ENCODE peak calls at places on chromosomes 13 and 19, in seven cellular contexts. One of them, this sample, is unnamed.

GRCh38 chr13:97224544-97225324 is 2.6 kb downstream of the MBNL2 start:
- DNase-seq in amygdala: no peak
- DNase-seq in NCI-H1092 treated with DMSO at 0.1 percent for 48 hours: peak
- DNase-seq in neuronal stem cell: no peak
- DNase-seq in myocyte: no peak
- DNase-seq in HEK293T: peak
- DNase-seq in progenitor cell of endocrine pancreas: no peak
- DNase-seq in this sample: peak

GRCh38 chr19:48617146-48617937 is 1.6 kb downstream of the RPL18 start:
- DNase-seq in amygdala: no peak
- DNase-seq in NCI-H1092 treated with DMSO at 0.1 percent for 48 hours: no peak
- DNase-seq in neuronal stem cell: no peak
- DNase-seq in myocyte: peak
- DNase-seq in HEK293T: no peak
- DNase-seq in progenitor cell of endocrine pancreas: no peak
- DNase-seq in this sample: no peak

GRCh38 chr13:21668665-21669599 is 1.9 kb upstream of the FGF9 start:
- DNase-seq in amygdala: no peak
- DNase-seq in NCI-H1092 treated with DMSO at 0.1 percent for 48 hours: peak
- DNase-seq in neuronal stem cell: peak
- DNase-seq in myocyte: peak
- DNase-seq in HEK293T: peak
- DNase-seq in progenitor cell of endocrine pancreas: peak
- DNase-seq in this sample: peak

GRCh38 chr19:15297416-15298224 is 34.7 kb downstream of the BRD4 start:
- DNase-seq in amygdala: no peak
- DNase-seq in NCI-H1092 treated with DMSO at 0.1 percent for 48 hours: peak
- DNase-seq in neuronal stem cell: no peak
- DNase-seq in myocyte: peak
- DNase-seq in HEK293T: no peak
- DNase-seq in progenitor cell of endocrine pancreas: no peak
- DNase-seq in this sample: no peak

GRCh38 chr13:50936681-50937080 is 27.1 kb downstream of the RNASEH2B start:
- DNase-seq in amygdala: no peak
- DNase-seq in NCI-H1092 treated with DMSO at 0.1 percent for 48 hours: no peak
- DNase-seq in neuronal stem cell: no peak
- DNase-seq in myocyte: no peak
- DNase-seq in HEK293T: no peak
- DNase-seq in progenitor cell of endocrine pancreas: no peak
- DNase-seq in this sample: no peak

GRCh38 chr19:56377105-56377924 is 16.0 kb downstream of the ZNF582 start:
- DNase-seq in amygdala: no peak
- DNase-seq in NCI-H1092 treated with DMSO at 0.1 percent for 48 hours: no peak
- DNase-seq in neuronal stem cell: no peak
- DNase-seq in myocyte: no peak
- DNase-seq in HEK293T: no peak
- DNase-seq in progenitor cell of endocrine pancreas: no peak
- DNase-seq in this sample: no peak

GRCh38 chr13:98529171-98529570 is 47.7 kb downstream of the STK24 start:
- DNase-seq in amygdala: no peak
- DNase-seq in NCI-H1092 treated with DMSO at 0.1 percent for 48 hours: no peak
- DNase-seq in neuronal stem cell: no peak
- DNase-seq in myocyte: no peak
- DNase-seq in HEK293T: no peak
- DNase-seq in progenitor cell of endocrine pancreas: no peak
- DNase-seq in this sample: no peak

GRCh38 chr19:2199215-2199614 is 35.5 kb downstream of the DOT1L start:
- DNase-seq in amygdala: no peak
- DNase-seq in NCI-H1092 treated with DMSO at 0.1 percent for 48 hours: no peak
- DNase-seq in neuronal stem cell: peak
- DNase-seq in myocyte: no peak
- DNase-seq in HEK293T: peak
- DNase-seq in progenitor cell of endocrine pancreas: no peak
- DNase-seq in this sample: peak

GRCh38 chr13:61170791-61171330 is 244.8 kb downstream of the PCDH20 start:
- DNase-seq in amygdala: peak
- DNase-seq in NCI-H1092 treated with DMSO at 0.1 percent for 48 hours: no peak
- DNase-seq in neuronal stem cell: no peak
- DNase-seq in myocyte: no peak
- DNase-seq in HEK293T: no peak
- DNase-seq in progenitor cell of endocrine pancreas: no peak
- DNase-seq in this sample: no peak

GRCh38 chr19:2289714-2290435 is 7.9 kb upstream of the PEAK3 start:
- DNase-seq in amygdala: no peak
- DNase-seq in NCI-H1092 treated with DMSO at 0.1 percent for 48 hours: no peak
- DNase-seq in neuronal stem cell: no peak
- DNase-seq in myocyte: no peak
- DNase-seq in HEK293T: no peak
- DNase-seq in progenitor cell of endocrine pancreas: no peak
- DNase-seq in this sample: peak

GRCh38 chr19:7908078-7908699 is 4.5 kb downstream of the MAP2K7 start:
- DNase-seq in amygdala: no peak
- DNase-seq in NCI-H1092 treated with DMSO at 0.1 percent for 48 hours: no peak
- DNase-seq in neuronal stem cell: no peak
- DNase-seq in myocyte: no peak
- DNase-seq in HEK293T: no peak
- DNase-seq in progenitor cell of endocrine pancreas: no peak
- DNase-seq in this sample: no peak

GRCh38 chr13:25218011-25218410 is 45.9 kb upstream of the AMER2 start:
- DNase-seq in amygdala: no peak
- DNase-seq in NCI-H1092 treated with DMSO at 0.1 percent for 48 hours: no peak
- DNase-seq in neuronal stem cell: no peak
- DNase-seq in myocyte: no peak
- DNase-seq in HEK293T: no peak
- DNase-seq in progenitor cell of endocrine pancreas: no peak
- DNase-seq in this sample: no peak

This sample was measured in immature natural killer cell.